ENCODE peak calls at places on chromosomes 5 and 9, in ten cellular contexts. S, H, W, Z, D, G, C, X, N and T are unnamed samples.

GRCh38 chr5:176648467-176649194 is 1.3 kb downstream of the TSPAN17 start:
- DNase-seq in X (no peak), W (no peak), C (no peak), S (no peak), Z (no peak), D (no peak), N (no peak), G (no peak), H (no peak), T (no peak)

GRCh38 chr5:148880696-148881095 is 54.3 kb downstream of the ADRB2 start:
- DNase-seq in W (no peak), C (no peak), Z (no peak), X (no peak), H (no peak), N (no peak), G (no peak), D (no peak), S (peak), T (no peak)

GRCh38 chr5:155260798-155261197 is 247.2 kb downstream of the KIF4B start:
- DNase-seq in W (peak), G (no peak), X (no peak), C (no peak), H (peak), N (no peak), Z (peak), S (peak), D (no peak), T (peak)

GRCh38 chr9:36298566-36298965 is 40.3 kb upstream of the GNE start:
- DNase-seq in H (no peak), X (no peak), C (no peak), N (no peak), Z (no peak), S (no peak), D (no peak), G (no peak), W (no peak), T (no peak)

GRCh38 chr5:132770476-132771159 is 6.4 kb downstream of the SEPTIN8 start:
- DNase-seq in H (no peak), C (no peak), X (no peak), N (no peak), S (no peak), D (no peak), Z (no peak), G (no peak), W (no peak), T (no peak)

GRCh38 chr9:18824095-18824666 is 208.8 kb downstream of the SAXO1 start:
- DNase-seq in W (no peak), N (peak), G (no peak), D (no peak), S (no peak), C (no peak), X (no peak), H (peak), Z (no peak), T (no peak)

GRCh38 chr5:149128023-149128875 is 13.0 kb upstream of the ABLIM3 start:
- DNase-seq in S (peak), D (peak), W (peak), X (no peak), G (no peak), C (no peak), H (peak), Z (peak), N (peak), T (peak)

GRCh38 chr5:53323943-53324642 is 156.3 kb upstream of the FST start:
- DNase-seq in G (no peak), D (peak), H (no peak), W (no peak), N (no peak), C (no peak), S (no peak), X (no peak), Z (no peak), T (no peak)

GRCh38 chr9:38662763-38663593 is 42.6 kb upstream of the ANKRD18A start:
- DNase-seq in Z (no peak), N (no peak), W (peak), C (no peak), H (peak), X (no peak), G (no peak), D (no peak), S (no peak), T (peak)

GRCh38 chr9:112119225-112120045 is 55.7 kb downstream of the SUSD1 start:
- DNase-seq in N (peak), S (no peak), W (no peak), C (no peak), Z (no peak), D (no peak), G (no peak), H (no peak), X (no peak), T (no peak)

GRCh38 chr5:38853753-38854470 is 8.1 kb downstream of the OSMR start:
- DNase-seq in N (peak), H (peak), S (no peak), Z (no peak), X (no peak), D (no peak), W (no peak), C (no peak), G (no peak), T (no peak)

GRCh38 chr5:97019435-97020117 is 83.7 kb downstream of the LNPEP start:
- DNase-seq in G (no peak), W (no peak), D (no peak), C (no peak), Z (no peak), X (no peak), N (no peak), H (peak), S (peak), T (no peak)

GRCh38 chr5:176388003-176388340 is 426 bp downstream of the NOP16 start:
- DNase-seq in X (no peak), D (no peak), Z (peak), N (peak), G (no peak), H (peak), S (peak), C (no peak), W (no peak), T (no peak)

GRCh38 chr5:167577616-167578015 is 713.8 kb upstream of the WWC1 start:
- DNase-seq in Z (no peak), H (no peak), C (no peak), X (no peak), G (no peak), S (no peak), N (no peak), W (no peak), D (no peak), T (no peak)

GRCh38 chr9:1267581-1267980 is 217.4 kb downstream of the DMRT2 start:
- DNase-seq in Z (no peak), N (no peak), H (no peak), D (no peak), G (no peak), S (no peak), X (no peak), W (no peak), C (no peak), T (no peak)

GRCh38 chr5:149826574-149826973 is 96.5 kb downstream of the PPARGC1B start:
- DNase-seq in W (no peak), D (no peak), X (no peak), S (no peak), C (no peak), G (no peak), H (no peak), Z (no peak), N (no peak), T (no peak)

GRCh38 chr5:79849061-79849460 is 142.0 kb downstream of the MTX3 start:
- DNase-seq in X (no peak), G (no peak), Z (no peak), W (no peak), D (no peak), S (no peak), H (no peak), N (no peak), C (no peak), T (no peak)

GRCh38 chr9:108156270-108156998 is 666.9 kb upstream of the KLF4 start:
- DNase-seq in C (no peak), H (no peak), S (no peak), N (peak), G (no peak), W (no peak), X (no peak), Z (no peak), D (no peak), T (no peak)

GRCh38 chr9:131671150-131671549 is 68.7 kb downstream of the RAPGEF1 start:
- DNase-seq in C (no peak), Z (no peak), G (no peak), N (no peak), H (no peak), X (no peak), D (no peak), S (no peak), W (no peak), T (no peak)

GRCh38 chr9:72305102-72305546 is 59.9 kb downstream of the ZFAND5 start:
- DNase-seq in N (peak), H (peak), G (no peak), X (no peak), W (peak), C (no peak), S (peak), D (peak), Z (peak), T (peak)

GRCh38 chr5:125050926-125051325 is 304.5 kb upstream of the ZNF608 start:
- DNase-seq in X (no peak), W (peak), N (no peak), D (no peak), S (no peak), Z (no peak), C (no peak), G (no peak), H (no peak), T (no peak)

GRCh38 chr5:54881286-54882005 is 103.9 kb downstream of the ESM1 start:
- DNase-seq in N (no peak), X (no peak), C (no peak), H (no peak), G (no peak), Z (no peak), D (no peak), S (no peak), W (no peak), T (no peak)

GRCh38 chr5:124704594-124705284 is 41.7 kb downstream of the ZNF608 start:
- DNase-seq in W (peak), N (no peak), C (no peak), D (peak), H (no peak), Z (no peak), X (no peak), G (no peak), S (no peak), T (no peak)

GRCh38 chr9:114343471-114344187 is 14.0 kb downstream of the ORM2 start:
- DNase-seq in D (no peak), W (no peak), H (no peak), Z (no peak), C (no peak), S (no peak), X (no peak), G (no peak), N (no peak), T (no peak)

GRCh38 chr9:122777935-122778671 is 10.6 kb upstream of the OR5C1 start:
- DNase-seq in G (no peak), X (no peak), H (no peak), C (no peak), N (peak), Z (no peak), S (no peak), D (no peak), W (no peak), T (no peak)